ENCODE peak calls at places on chromosomes 1 and 21, in ten cellular contexts. B is CD4-positive, alpha-beta memory T cell; O is A172; U is cardiac septum; I is AG04450; Z is OCI-LY7; D is spleen; P is esophagus muscularis mucosa; K is WERI-Rb-1; X is activated naive CD4-positive, alpha-beta T cell treated with anti-CD3 and anti-CD28 coated beads for 36 hours. E is an unnamed sample.
A peak's percentile ranks its signal among the peaks of the same experiment; 100 is the strongest.

GRCh38 chr21:45109831-45110492 is 35.6 kb downstream of the ADARB1 start:
- DNase-seq in D (no peak), U (no peak), B (peak; percentile 21), K (no peak), Z (peak; percentile 95), P (no peak), O (peak; percentile 30), I (no peak), X (peak; percentile 72), E (no peak)

GRCh38 chr1:204072951-204073836 is at the start of gene SOX13:
- DNase-seq in O (peak; percentile 83), P (peak; percentile 95), Z (no peak), I (peak; percentile 61), X (peak; percentile 14), K (peak; percentile 97), B (peak; percentile 7), U (peak; percentile 83), D (peak; percentile 86), E (peak; percentile 52)

GRCh38 chr1:154190550-154190949 is 1.4 kb downstream of the TPM3 start:
- DNase-seq in P (no peak), Z (no peak), X (no peak), D (no peak), B (no peak), U (no peak), K (no peak), I (no peak), O (no peak), E (no peak)

GRCh38 chr1:154258784-154259183 is 13.6 kb upstream of the HAX1 start:
- DNase-seq in Z (no peak), I (no peak), O (no peak), D (no peak), X (no peak), U (no peak), P (no peak), K (no peak), B (no peak), E (no peak)

GRCh38 chr1:46218443-46218842 is 15.3 kb downstream of the LURAP1 start:
- DNase-seq in O (no peak), P (no peak), U (no peak), K (peak; percentile 20), I (no peak), X (no peak), D (no peak), B (no peak), Z (no peak), E (no peak)

GRCh38 chr1:203058674-203058931 is 27.2 kb downstream of the MYOG start:
- DNase-seq in K (no peak), D (no peak), Z (no peak), B (no peak), X (no peak), P (no peak), O (no peak), U (no peak), I (no peak), E (no peak)

GRCh38 chr1:85494074-85494956 is 29.4 kb upstream of the DDAH1 start:
- DNase-seq in U (no peak), D (no peak), K (peak; percentile 10), B (no peak), I (no peak), P (no peak), O (no peak), X (no peak), Z (no peak), E (peak; percentile 80)

GRCh38 chr1:119968068-119968492 is 71.8 kb upstream of the ADAM30 start:
- DNase-seq in K (peak; percentile 69), Z (peak; percentile 77), P (no peak), D (peak; percentile 87), X (peak; percentile 92), B (peak; percentile 49), I (no peak), O (peak; percentile 61), U (peak; percentile 80), E (no peak)

GRCh38 chr1:28290851-28291250 is 31.5 kb downstream of the SESN2 start:
- DNase-seq in U (no peak), D (no peak), I (no peak), Z (no peak), P (no peak), X (no peak), K (no peak), O (no peak), B (no peak), E (no peak)

GRCh38 chr1:25847929-25848328 is 11.3 kb downstream of the AUNIP start:
- DNase-seq in U (no peak), K (no peak), O (no peak), D (no peak), Z (no peak), I (no peak), X (no peak), B (no peak), P (no peak), E (no peak)

GRCh38 chr1:101337968-101338367 is 101.1 kb downstream of the S1PR1 start:
- DNase-seq in B (no peak), I (no peak), X (no peak), K (no peak), Z (no peak), U (no peak), P (peak; percentile 8), O (no peak), D (no peak), E (no peak)

GRCh38 chr1:81950037-81950436 is 149.3 kb downstream of the ADGRL2 start:
- DNase-seq in B (no peak), I (no peak), K (no peak), P (no peak), O (no peak), X (no peak), U (no peak), Z (no peak), D (no peak), E (no peak)

GRCh38 chr1:234704106-234704887 is 94.3 kb upstream of the IRF2BP2 start:
- DNase-seq in Z (no peak), P (no peak), X (no peak), I (no peak), U (no peak), D (no peak), O (no peak), B (no peak), K (no peak), E (no peak)

GRCh38 chr1:225919906-225920305 is 4.1 kb downstream of the PYCR2 start:
- DNase-seq in Z (no peak), B (no peak), U (peak; percentile 81), K (no peak), P (no peak), D (no peak), X (peak; percentile 74), O (peak; percentile 85), I (peak; percentile 42), E (no peak)

GRCh38 chr1:174939771-174940545 is 59.8 kb upstream of the CACYBP start:
- DNase-seq in I (no peak), P (no peak), B (no peak), O (no peak), X (no peak), K (no peak), D (no peak), U (no peak), Z (no peak), E (no peak)

GRCh38 chr1:7608628-7609295 is 162.3 kb upstream of the VAMP3 start:
- DNase-seq in P (no peak), K (no peak), B (no peak), I (no peak), O (peak; percentile 41), D (peak; percentile 36), Z (no peak), X (no peak), U (peak; percentile 17), E (no peak)

E was measured in NCI-H524.